ENCODE peak calls at places on chromosome 18, in four cellular contexts. Q is tibial artery, Z is Daoy, X is NCI-H2029 treated with DMSO at 0.1 percent for 48 hours. C is an unnamed sample.
A peak's percentile ranks its signal among the peaks of the same experiment; 100 is the strongest.

GRCh38 chr18:45874501-45875184 is 49.2 kb downstream of the SIGLEC15 start:
- DNase-seq in Q (no peak), Z (no peak), X (no peak), C (no peak)

GRCh38 chr18:51279367-51279984 is 82.0 kb upstream of the MEX3C start:
- DNase-seq in Q (no peak), Z (no peak), X (no peak), C (no peak)

GRCh38 chr18:8720141-8720540 is 14.8 kb downstream of the MTCL1 start:
- DNase-seq in Q (no peak), Z (no peak), X (no peak), C (no peak)

GRCh38 chr18:55494899-55495298 is 93.1 kb downstream of the TCF4 start:
- DNase-seq in Q (no peak), Z (no peak), X (no peak), C (no peak)

GRCh38 chr18:80244956-80245730 is 2.2 kb downstream of the PARD6G start:
- DNase-seq in Q (no peak), Z (no peak), X (no peak), C (no peak)

GRCh38 chr18:10053861-10054260 is 140.0 kb downstream of the VAPA start:
- DNase-seq in Q (peak; percentile 61), Z (no peak), X (no peak), C (no peak)

GRCh38 chr18:23240609-23240930 is 105.3 kb downstream of the CABLES1 start:
- DNase-seq in Q (no peak), Z (no peak), X (no peak), C (no peak)

GRCh38 chr18:52541056-52541455 is 201.1 kb downstream of the DCC start:
- DNase-seq in Q (no peak), Z (no peak), X (no peak), C (no peak)

GRCh38 chr18:33844232-33844631 is 266.2 kb downstream of the ASXL3 start:
- DNase-seq in Q (no peak), Z (no peak), X (peak; percentile 29), C (no peak)

GRCh38 chr18:44093253-44093652 is 587.4 kb upstream of the SETBP1 start:
- DNase-seq in Q (no peak), Z (no peak), X (no peak), C (no peak)

GRCh38 chr18:67514465-67514864 is 2.1 kb downstream of the DSEL start:
- DNase-seq in Q (no peak), Z (no peak), X (no peak), C (no peak)

GRCh38 chr18:7760967-7761946 is 194.1 kb downstream of the PTPRM start:
- DNase-seq in Q (no peak), Z (peak; percentile 7), X (no peak), C (no peak)

GRCh38 chr18:21123290-21123926 is 11.8 kb upstream of the ROCK1 start:
- DNase-seq in Q (no peak), Z (no peak), X (no peak), C (no peak)

GRCh38 chr18:43760010-43760409 is 482.7 kb upstream of the SYT4 start:
- DNase-seq in Q (no peak), Z (no peak), X (no peak), C (no peak)

GRCh38 chr18:62554083-62554815 is 31.4 kb downstream of the ZCCHC2 start:
- DNase-seq in Q (no peak), Z (no peak), X (no peak), C (no peak)

GRCh38 chr18:46587568-46587967 is 69.5 kb downstream of the LOXHD1 start:
- DNase-seq in Q (no peak), Z (no peak), X (no peak), C (no peak)

GRCh38 chr18:21345851-21346250 is 103.8 kb downstream of the GREB1L start:
- DNase-seq in Q (no peak), Z (no peak), X (no peak), C (no peak)

GRCh38 chr18:43893001-43893637 is 615.8 kb upstream of the SYT4 start:
- DNase-seq in Q (no peak), Z (no peak), X (no peak), C (no peak)

GRCh38 chr18:67475673-67476072 is 40.8 kb downstream of the DSEL start:
- DNase-seq in Q (no peak), Z (no peak), X (no peak), C (no peak)

GRCh38 chr18:75618146-75618545 is 190.6 kb upstream of the SMIM21 start:
- DNase-seq in Q (no peak), Z (peak; percentile 57), X (no peak), C (no peak)

GRCh38 chr18:57738078-57738477 is 65.0 kb downstream of the ATP8B1 start:
- DNase-seq in Q (no peak), Z (no peak), X (no peak), C (no peak)

GRCh38 chr18:75896865-75897264 is 469.4 kb upstream of the SMIM21 start:
- DNase-seq in Q (no peak), Z (peak; percentile 22), X (no peak), C (no peak)

GRCh38 chr18:79275461-79275860 is 120.3 kb upstream of the NFATC1 start:
- DNase-seq in Q (no peak), Z (no peak), X (no peak), C (no peak)

GRCh38 chr18:58195278-58195721 is 151.3 kb downstream of the NEDD4L start:
- DNase-seq in Q (no peak), Z (no peak), X (peak; percentile 77), C (no peak)

GRCh38 chr18:45243347-45244095 is 371.8 kb upstream of the SLC14A2 start:
- DNase-seq in Q (no peak), Z (no peak), X (no peak), C (no peak)

GRCh38 chr18:10249270-10249669 is 205.2 kb upstream of the APCDD1 start:
- DNase-seq in Q (no peak), Z (no peak), X (no peak), C (no peak)

GRCh38 chr18:76426738-76427305 is 68.2 kb downstream of the ZNF516 start:
- DNase-seq in Q (no peak), Z (no peak), X (no peak), C (peak; percentile 75)